ENCODE peak calls at places on chromosomes 5 and 9, in six cellular contexts. Z is anterior cingulate cortex; A is NCI-H524 treated with DMSO at 0.1 percent for 48 hours; W is activated T-cell treated with anti-CD3 and anti-CD28 coated beads, Interleukin-2, amount 50 U/mL, for 1 hour; E is stimulated activated CD4-positive, alpha-beta T cell treated with anti-CD3 and anti-CD28 coated beads, Interleukin-1b, Interleukin-23, amount 100 ng/mL, for 48 hours; D is HFFc6. H is an unnamed sample.
A peak's percentile ranks its signal among the peaks of the same experiment; 100 is the strongest.

GRCh38 chr5:30502277-30502676 is 691.2 kb upstream of the CDH6 start:
- DNase-seq in Z (no peak), A (no peak), W (no peak), E (no peak), D (no peak), H (no peak)

GRCh38 chr5:173950829-173951228 is 38.1 kb upstream of the C5orf47 start:
- DNase-seq in Z (no peak), A (no peak), W (no peak), E (no peak), D (no peak), H (no peak)

GRCh38 chr9:130418776-130419175 is 26.0 kb upstream of the ASS1 start:
- DNase-seq in Z (no peak), A (no peak), W (no peak), E (no peak), D (no peak), H (no peak)

GRCh38 chr9:113614843-113615648 is 151.5 kb downstream of the RGS3 start:
- DNase-seq in Z (no peak), A (no peak), W (no peak), E (peak; percentile 25), D (no peak), H (no peak)

GRCh38 chr5:77367733-77368132 is 124.4 kb downstream of the WDR41 start:
- DNase-seq in Z (no peak), A (no peak), W (no peak), E (peak; percentile 35), D (peak; percentile 18), H (no peak)

GRCh38 chr5:61163905-61164304 is 1.6 kb upstream of the SMIM15 start:
- DNase-seq in Z (no peak), A (no peak), W (no peak), E (no peak), D (no peak), H (no peak)

GRCh38 chr5:64299805-64300204 is 134.2 kb downstream of the RNF180 start:
- DNase-seq in Z (no peak), A (no peak), W (no peak), E (no peak), D (no peak), H (no peak)

GRCh38 chr5:163498886-163499285 is 6.5 kb upstream of the MAT2B start:
- DNase-seq in Z (no peak), A (no peak), W (no peak), E (no peak), D (peak; percentile 47), H (no peak)

GRCh38 chr9:108643756-108644510 is 211.9 kb downstream of the ACTL7B start:
- DNase-seq in Z (no peak), A (no peak), W (no peak), E (no peak), D (no peak), H (no peak)

GRCh38 chr9:136700309-136700708 is 12.1 kb upstream of the DIPK1B start:
- DNase-seq in Z (no peak), A (no peak), W (no peak), E (no peak), D (no peak), H (no peak)

GRCh38 chr5:72291601-72292000 is 28.4 kb downstream of the MRPS27 start:
- DNase-seq in Z (no peak), A (peak; percentile 27), W (no peak), E (no peak), D (no peak), H (no peak)